ENCODE peak calls at places on chromosomes 2 and 18, in seven cellular contexts. A, I, D, O, M, E and P are unnamed samples.

GRCh38 chr2:12589802-12590320 is 126.9 kb upstream of the TRIB2 start:
- DNase-seq in O (no peak), D (no peak), I (no peak), M (no peak), A (no peak), E (no peak), P (no peak)

GRCh38 chr2:210477496-210477895 is 937 bp upstream of the LANCL1 start:
- DNase-seq in I (peak), A (peak), D (peak), E (no peak), O (peak), M (no peak), P (no peak)

GRCh38 chr2:200172521-200172920 is 134.0 kb upstream of the SPATS2L start:
- DNase-seq in E (no peak), O (no peak), M (no peak), A (no peak), I (no peak), D (no peak), P (no peak)

GRCh38 chr2:105410554-105410953 is 11.7 kb upstream of the FHL2 start:
- DNase-seq in O (no peak), E (no peak), I (no peak), A (no peak), M (no peak), D (no peak), P (no peak)

GRCh38 chr2:144348846-144349245 is 171.1 kb downstream of the ZEB2 start:
- DNase-seq in E (no peak), A (no peak), D (no peak), O (no peak), M (no peak), I (no peak), P (no peak)

GRCh38 chr2:98895221-98895620 is 40.8 kb downstream of the CRACDL start:
- DNase-seq in I (no peak), A (no peak), M (no peak), O (no peak), D (no peak), E (no peak), P (no peak)

GRCh38 chr2:98253461-98254073 is 92.7 kb upstream of the CNGA3 start:
- DNase-seq in O (no peak), D (no peak), M (no peak), A (peak), I (no peak), E (no peak), P (no peak)

GRCh38 chr2:6917761-6918421 is 679 bp downstream of the RNF144A start:
- DNase-seq in A (no peak), O (no peak), I (no peak), M (peak), E (peak), D (no peak), P (no peak)

GRCh38 chr2:224849264-224849663 is 133.1 kb upstream of the CCDC195 start:
- DNase-seq in O (no peak), A (no peak), M (no peak), D (peak), E (no peak), I (no peak), P (no peak)

GRCh38 chr2:147325955-147326354 is 518.9 kb upstream of the ACVR2A start:
- DNase-seq in I (no peak), M (no peak), O (no peak), A (no peak), E (no peak), D (no peak), P (no peak)

GRCh38 chr2:103788875-103789715 is 1027.3 kb downstream of the TMEM182 start:
- DNase-seq in E (peak), I (peak), D (peak), M (no peak), O (no peak), A (peak), P (no peak)

GRCh38 chr2:189199797-189200196 is 20.2 kb upstream of the COL5A2 start:
- DNase-seq in O (no peak), E (no peak), A (no peak), I (no peak), M (no peak), D (no peak), P (no peak)

GRCh38 chr2:7673843-7674242 is 756.6 kb downstream of the RNF144A start:
- DNase-seq in E (no peak), I (no peak), M (no peak), O (no peak), A (no peak), D (no peak), P (no peak)

GRCh38 chr2:100629309-100629708 is 66.5 kb downstream of the PDCL3 start:
- DNase-seq in O (no peak), A (no peak), M (no peak), D (no peak), E (no peak), I (no peak), P (no peak)

GRCh38 chr2:68365087-68365486 is at the start of gene PLEK:
- DNase-seq in I (peak), E (peak), D (no peak), M (peak), A (peak), O (no peak), P (peak)

GRCh38 chr2:96157649-96158553 is 12.7 kb upstream of the DUSP2 start:
- DNase-seq in E (no peak), D (no peak), M (peak), A (peak), I (no peak), O (no peak), P (peak)

GRCh38 chr2:161246301-161246700 is 61.9 kb upstream of the PSMD14 start:
- DNase-seq in I (no peak), E (no peak), D (no peak), A (no peak), M (no peak), O (no peak), P (no peak)

GRCh38 chr2:71829008-71829407 is 318.7 kb downstream of the CYP26B1 start:
- DNase-seq in O (no peak), M (no peak), A (no peak), I (no peak), E (no peak), D (no peak), P (no peak)

GRCh38 chr2:62938126-62938525 is 112.5 kb upstream of the OTX1 start:
- DNase-seq in O (no peak), I (no peak), D (no peak), M (no peak), E (no peak), A (no peak), P (no peak)

GRCh38 chr2:25420820-25421237 is 79.1 kb upstream of the DNMT3A start:
- DNase-seq in E (no peak), I (no peak), A (peak), D (no peak), M (no peak), O (no peak), P (peak)

GRCh38 chr18:42412281-42412680 is 457.2 kb downstream of the PIK3C3 start:
- DNase-seq in M (no peak), A (no peak), O (no peak), D (no peak), E (no peak), I (no peak), P (no peak)

GRCh38 chr2:12486205-12487118 is 230.3 kb upstream of the TRIB2 start:
- DNase-seq in D (no peak), A (no peak), E (peak), M (no peak), O (no peak), I (no peak), P (no peak)

GRCh38 chr2:85800576-85800975 is 46.8 kb downstream of the ATOH8 start:
- DNase-seq in E (no peak), M (no peak), A (no peak), I (no peak), O (no peak), D (no peak), P (no peak)

GRCh38 chr2:200698217-200698616 is 112.4 kb downstream of the AOX1 start:
- DNase-seq in A (no peak), M (no peak), D (no peak), I (no peak), O (no peak), E (no peak), P (no peak)

GRCh38 chr2:63903003-63903402 is 61.3 kb downstream of the UGP2 start:
- DNase-seq in M (no peak), E (no peak), A (no peak), I (no peak), D (peak), O (no peak), P (no peak)

GRCh38 chr18:65073060-65073550 is 677.7 kb upstream of the CDH7 start:
- DNase-seq in M (no peak), D (no peak), O (no peak), A (no peak), E (no peak), I (no peak), P (no peak)

GRCh38 chr2:37449686-37450392 is 105.4 kb downstream of the QPCT start:
- DNase-seq in D (no peak), O (no peak), I (no peak), E (no peak), M (no peak), A (no peak), P (no peak)

GRCh38 chr2:37871453-37872191 is 53.5 kb upstream of the RMDN2 start:
- DNase-seq in A (no peak), O (no peak), D (no peak), E (no peak), M (no peak), I (no peak), P (no peak)

DNA sequence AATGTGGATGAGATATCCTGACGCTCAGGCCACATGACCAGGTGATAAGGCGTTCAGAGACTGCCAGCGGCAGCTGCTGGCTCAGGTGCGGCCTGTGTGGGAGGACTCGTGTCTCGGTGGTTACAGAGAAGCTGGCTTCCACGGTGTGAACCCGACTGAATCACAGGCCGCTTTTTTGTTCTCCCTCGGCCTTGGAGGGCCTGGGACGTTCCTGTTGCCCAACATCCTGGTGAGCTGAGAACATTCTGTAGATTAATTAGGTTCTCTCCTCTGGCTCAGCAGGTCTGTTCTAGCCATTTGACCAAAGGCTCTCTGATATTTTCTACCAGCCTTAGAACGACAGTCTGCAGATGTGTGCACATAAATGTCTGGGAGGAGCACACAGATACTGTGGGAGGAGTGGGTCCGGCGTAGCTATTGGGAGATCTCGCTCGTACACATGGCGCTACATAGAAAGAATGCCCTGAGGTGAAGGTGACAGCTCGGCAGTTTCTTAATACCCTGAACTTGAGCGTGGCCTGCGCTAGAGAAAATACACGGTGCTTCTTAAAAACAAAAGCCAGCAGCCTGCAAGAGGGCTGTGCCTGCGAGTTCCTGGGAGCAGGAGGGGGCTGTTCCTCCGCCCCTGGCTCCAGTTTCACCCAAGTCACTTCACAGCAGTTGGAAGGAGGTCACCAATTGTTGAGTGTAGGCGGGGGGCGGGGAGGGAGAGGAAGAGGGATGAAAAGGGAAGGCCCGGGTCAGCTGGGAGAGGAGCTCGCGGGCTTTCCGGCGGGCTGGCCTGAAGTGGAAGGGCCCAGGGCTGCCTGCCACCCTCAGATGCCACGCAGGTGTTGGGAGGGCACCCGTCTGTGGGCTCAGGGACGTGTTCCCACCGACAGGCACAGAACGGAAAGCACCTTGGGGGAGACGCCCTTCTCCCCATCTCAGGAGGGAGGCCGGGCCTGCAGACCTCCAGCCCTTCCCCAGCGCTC is 124.6 kb upstream of the ZNF516 start:
- DNase-seq in A (peak), M (peak), D (no peak), E (peak), O (no peak), I (peak), P (no peak)
- TF ChIP-seq POLR2A in A (no peak), M (no peak), D (no peak), E (no peak), O (no peak), I (no peak), P (no peak)

GRCh38 chr2:196482119-196483065 is 157.1 kb upstream of the CCDC150 start:
- DNase-seq in I (no peak), E (no peak), A (no peak), D (no peak), M (peak), O (no peak), P (no peak)

GRCh38 chr2:196481323-196481695 is 158.2 kb upstream of the CCDC150 start:
- DNase-seq in M (no peak), I (no peak), O (no peak), D (no peak), E (no peak), A (no peak), P (no peak)

GRCh38 chr2:196478588-196478987 is 160.9 kb upstream of the CCDC150 start:
- DNase-seq in A (no peak), E (no peak), M (no peak), I (no peak), O (no peak), D (no peak), P (no peak)

GRCh38 chr2:196480653-196481322 is 158.7 kb upstream of the CCDC150 start:
- DNase-seq in I (no peak), M (no peak), E (no peak), A (no peak), O (no peak), D (no peak), P (no peak)

GRCh38 chr2:196479350-196479749 is 160.2 kb upstream of the CCDC150 start:
- DNase-seq in I (no peak), A (no peak), D (no peak), M (no peak), E (no peak), O (no peak), P (no peak)
- H3K4me3 ChIP-seq in I (no peak), A (no peak), D (no peak), M (no peak), E (no peak), O (no peak), P (no peak)

GRCh38 chr2:127408004-127408806 is 10.0 kb upstream of the PROC start:
- DNase-seq in O (peak), A (peak), E (peak), I (peak), M (peak), D (peak), P (peak)
- TF ChIP-seq POLR2A in O (no peak), A (peak), E (peak), I (no peak), M (peak), D (peak), P (peak)

GRCh38 chr2:55283083-55283482 is 14.1 kb upstream of the MTIF2 start:
- DNase-seq in M (no peak), I (no peak), E (no peak), A (no peak), D (no peak), O (no peak), P (no peak)
- H3K4me3 ChIP-seq in M (peak), I (peak), E (no peak), A (no peak), D (peak), O (no peak), P (no peak)

GRCh38 chr2:70477473-70477872 is 76.2 kb downstream of the TGFA start:
- DNase-seq in I (no peak), O (no peak), E (no peak), D (peak), A (no peak), M (no peak), P (no peak)
- TF ChIP-seq POLR2A in I (no peak), O (no peak), E (no peak), D (no peak), A (no peak), M (no peak), P (no peak)

GRCh38 chr2:134718956-134719814 is at the start of gene TMEM163:
- DNase-seq in E (peak), I (peak), O (no peak), A (peak), D (no peak), M (no peak), P (peak)

GRCh38 chr2:134716716-134717585 is 1.8 kb downstream of the TMEM163 start:
- DNase-seq in A (no peak), E (no peak), I (no peak), M (no peak), D (no peak), O (no peak), P (no peak)

GRCh38 chr2:134715932-134716643 is 2.7 kb downstream of the TMEM163 start:
- DNase-seq in A (no peak), D (no peak), E (no peak), M (no peak), O (no peak), I (no peak), P (no peak)

GRCh38 chr2:134717706-134718094 is 1.1 kb downstream of the TMEM163 start:
- DNase-seq in I (no peak), M (no peak), E (no peak), O (no peak), D (no peak), A (no peak), P (no peak)

DNA sequence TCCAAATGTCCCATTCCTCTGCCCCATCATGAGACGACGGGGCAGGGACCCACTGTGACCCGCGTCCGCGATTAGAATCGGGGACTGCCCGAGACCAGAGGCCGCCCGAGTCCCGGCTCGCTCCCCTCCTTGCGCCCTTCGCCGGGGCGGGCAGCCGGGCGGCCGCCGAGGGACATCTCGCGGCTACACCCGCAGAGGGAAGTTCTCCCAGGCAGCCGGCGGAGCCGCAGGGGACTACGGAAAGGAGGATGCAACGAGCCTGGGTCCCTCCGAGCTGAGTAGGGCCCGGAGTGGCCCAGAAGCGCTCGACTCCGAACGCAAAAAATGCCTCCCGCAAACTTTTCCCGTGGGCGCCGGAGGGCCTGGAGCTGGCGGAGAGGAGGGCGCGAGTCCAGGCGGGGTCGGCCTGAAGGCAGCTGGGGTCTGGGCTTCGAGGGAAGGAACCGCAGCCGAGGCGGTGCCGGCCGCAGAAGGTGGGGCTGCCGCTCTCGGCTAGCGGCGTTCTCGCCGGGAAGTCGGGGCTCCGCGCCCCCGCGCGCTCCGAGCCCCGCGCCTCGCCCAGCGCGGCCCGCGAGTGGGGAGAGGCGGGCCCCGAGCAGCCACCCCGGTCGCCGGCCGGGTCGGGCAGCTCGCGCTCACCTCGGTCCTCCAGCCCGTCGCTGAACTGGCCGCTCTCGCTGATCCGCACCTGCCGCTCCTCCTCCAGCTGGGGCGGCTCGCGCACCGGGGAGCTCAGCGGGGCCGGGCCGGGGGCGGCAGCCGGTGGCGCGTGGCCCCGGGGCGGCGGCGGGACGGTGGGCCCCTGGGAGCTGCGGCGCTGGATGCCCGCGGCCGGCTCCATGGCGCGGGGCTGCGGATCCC is 475 bp downstream of the TMEM163 start:
- DNase-seq in D (no peak), E (peak), I (no peak), A (peak), M (peak), O (no peak), P (no peak)
- H3K4me3 ChIP-seq in D (peak), E (peak), I (peak), A (peak), M (peak), O (no peak), P (peak)

GRCh38 chr2:237156131-237156856 is 70.6 kb downstream of the COPS8 start:
- DNase-seq in D (no peak), A (no peak), I (peak), O (no peak), M (peak), E (no peak), P (no peak)
- TF ChIP-seq POLR2A in D (no peak), A (peak), I (no peak), O (no peak), M (no peak), E (no peak), P (no peak)